ENCODE peak calls at places on chromosomes 3 and 15, in nine cellular contexts. G is globus pallidus, J is D341Med, W is NCI-H774, N is NCI-H460, S is GM12865, X is psoas muscle, F is PC-9, E is anterior cingulate cortex. U is an unnamed sample.

GRCh38 chr15:31083394-31083790 is 18.1 kb downstream of the TRPM1 start:
- DNase-seq in G (no peak), J (no peak), W (no peak), X (no peak), S (no peak), F (no peak), E (no peak), N (no peak), U (no peak)

GRCh38 chr3:109316162-109316730 is at the start of gene DPPA2:
- DNase-seq in F (no peak), W (no peak), S (no peak), G (no peak), X (no peak), E (no peak), N (no peak), J (no peak), U (no peak)

GRCh38 chr15:47415539-47415971 is 301.8 kb upstream of the SEMA6D start:
- DNase-seq in W (peak; percentile 12), F (no peak), S (no peak), E (no peak), X (no peak), N (no peak), G (no peak), J (no peak), U (no peak)

GRCh38 chr15:32884136-32884535 is 166.3 kb downstream of the GREM1 start:
- DNase-seq in W (no peak), G (no peak), N (no peak), J (no peak), S (no peak), E (no peak), X (no peak), F (no peak), U (no peak)

GRCh38 chr3:32310336-32310735 is 71.9 kb downstream of the CMTM8 start:
- DNase-seq in G (no peak), N (no peak), E (no peak), J (no peak), F (no peak), X (no peak), W (no peak), S (no peak), U (no peak)

GRCh38 chr15:97301166-97301565 is 659.3 kb upstream of the ARRDC4 start:
- DNase-seq in W (no peak), G (no peak), N (no peak), F (no peak), S (no peak), J (no peak), E (no peak), X (no peak), U (no peak)

GRCh38 chr3:177772908-177773557 is 575.8 kb upstream of the TBL1XR1 start:
- DNase-seq in G (no peak), E (no peak), J (no peak), S (peak; percentile 43), F (no peak), X (no peak), W (peak; percentile 41), N (no peak), U (no peak)

GRCh38 chr3:53690521-53690920 is 155.7 kb downstream of the CHDH start:
- DNase-seq in W (no peak), X (no peak), F (no peak), S (no peak), G (no peak), N (no peak), J (no peak), E (no peak), U (no peak)

GRCh38 chr3:52544937-52545336 is 8.5 kb downstream of the UQCC5 start:
- DNase-seq in E (no peak), N (no peak), J (no peak), F (no peak), W (no peak), X (no peak), G (no peak), S (no peak), U (no peak)

GRCh38 chr3:57234613-57235575 is 7.4 kb downstream of the APPL1 start:
- DNase-seq in W (no peak), S (peak; percentile 39), N (no peak), J (no peak), X (no peak), E (no peak), F (no peak), G (no peak), U (no peak)

GRCh38 chr15:49985463-49985862 is 133.6 kb downstream of the ATP8B4 start:
- DNase-seq in S (no peak), J (no peak), F (no peak), G (no peak), W (no peak), N (no peak), E (no peak), X (no peak), U (no peak)

GRCh38 chr3:42456211-42456610 is 45.8 kb upstream of the LYZL4 start:
- DNase-seq in F (no peak), J (no peak), W (no peak), E (no peak), X (no peak), N (no peak), S (no peak), G (no peak), U (no peak)

GRCh38 chr3:116446037-116446436 is 750 bp upstream of the LSAMP start:
- DNase-seq in S (no peak), J (no peak), X (no peak), F (no peak), G (peak; percentile 88), E (no peak), N (no peak), W (no peak), U (no peak)

GRCh38 chr3:171354049-171354705 is 106.0 kb downstream of the TNIK start:
- DNase-seq in F (no peak), N (no peak), E (no peak), X (no peak), W (no peak), S (no peak), G (no peak), J (peak; percentile 48), U (no peak)

GRCh38 chr3:12440927-12441326 is 43.4 kb upstream of the TSEN2 start:
- DNase-seq in E (no peak), G (no peak), W (no peak), N (no peak), F (no peak), J (no peak), X (peak; percentile 54), S (no peak), U (no peak)

GRCh38 chr15:78263907-78264303 is 457 bp upstream of the DNAJA4 start:
- DNase-seq in F (no peak), J (no peak), W (no peak), X (no peak), E (no peak), S (no peak), N (no peak), G (no peak), U (no peak)

GRCh38 chr3:63687569-63688233 is 35.2 kb downstream of the SNTN start:
- DNase-seq in N (no peak), F (no peak), E (no peak), S (peak; percentile 32), X (no peak), W (no peak), J (no peak), G (no peak), U (no peak)

GRCh38 chr15:80875568-80875967 is 96.4 kb downstream of the CEMIP start:
- DNase-seq in E (peak; percentile 56), X (peak; percentile 32), N (no peak), F (no peak), W (no peak), J (no peak), S (no peak), G (peak; percentile 70), U (no peak)

GRCh38 chr3:192818126-192818525 is 90.8 kb upstream of the FGF12 start:
- DNase-seq in E (no peak), W (no peak), S (peak; percentile 34), J (no peak), F (no peak), N (no peak), X (no peak), G (no peak), U (no peak)

GRCh38 chr3:124786491-124787241 is 56.4 kb downstream of the UMPS start:
- DNase-seq in S (no peak), F (peak; percentile 7), X (no peak), N (peak; percentile 22), G (no peak), E (no peak), J (no peak), W (no peak), U (no peak)

GRCh38 chr15:74789171-74789627 is 7.3 kb downstream of the CSK start:
- DNase-seq in N (no peak), J (no peak), S (peak; percentile 89), G (no peak), W (no peak), X (no peak), E (no peak), F (peak; percentile 81), U (no peak)

GRCh38 chr3:152279474-152279873 is 10.7 kb downstream of the MBNL1 start:
- DNase-seq in X (no peak), E (no peak), N (no peak), W (no peak), F (no peak), G (no peak), S (no peak), J (no peak), U (no peak)